ENCODE peak calls at places on chromosomes 3 and 15, in four cellular contexts. One of them, this sample, is unnamed.
A peak's percentile ranks its signal among the peaks of the same experiment; 100 is the strongest.

GRCh38 chr3:40333852-40334251 is 24.3 kb downstream of the EIF1B start:
- DNase-seq in endodermal cell: no peak
- DNase-seq in fibroblast of lung: no peak
- DNase-seq in RWPE1: no peak
- DNase-seq in this sample: no peak

GRCh38 chr3:180802837-180803236 is 109.6 kb upstream of the FXR1 start:
- DNase-seq in endodermal cell: no peak
- DNase-seq in RWPE1: peak; percentile 20
- DNase-seq in fibroblast of lung: peak; percentile 9
- DNase-seq in this sample: no peak

GRCh38 chr3:137854498-137855285 is 90.6 kb downstream of the SOX14 start:
- DNase-seq in fibroblast of lung: no peak
- DNase-seq in endodermal cell: peak; percentile 89
- DNase-seq in RWPE1: no peak
- DNase-seq in this sample: no peak

GRCh38 chr3:145727416-145727930 is 433.5 kb downstream of the PLOD2 start:
- DNase-seq in RWPE1: no peak
- DNase-seq in endodermal cell: no peak
- DNase-seq in fibroblast of lung: no peak
- DNase-seq in this sample: no peak

GRCh38 chr15:95715919-95716318 is 614.6 kb upstream of the NR2F2 start:
- DNase-seq in fibroblast of lung: peak; percentile 33
- DNase-seq in RWPE1: no peak
- DNase-seq in endodermal cell: no peak
- DNase-seq in this sample: no peak

GRCh38 chr3:24963762-24964625 is 464.1 kb upstream of the RARB start:
- DNase-seq in endodermal cell: no peak
- DNase-seq in fibroblast of lung: peak; percentile 29
- DNase-seq in RWPE1: no peak
- DNase-seq in this sample: no peak

GRCh38 chr3:146612015-146612414 is 6.9 kb upstream of the PLSCR5 start:
- DNase-seq in fibroblast of lung: no peak
- DNase-seq in endodermal cell: no peak
- DNase-seq in RWPE1: no peak
- DNase-seq in this sample: no peak

GRCh38 chr3:50278868-50279224 is at the start of gene LSMEM2:
- DNase-seq in RWPE1: no peak
- DNase-seq in endodermal cell: no peak
- DNase-seq in fibroblast of lung: no peak
- DNase-seq in this sample: no peak

GRCh38 chr15:74873036-74873755 is at the start of gene SCAMP2:
- DNase-seq in fibroblast of lung: peak; percentile 96
- DNase-seq in RWPE1: peak; percentile 97
- DNase-seq in endodermal cell: peak; percentile 98
- DNase-seq in this sample: peak; percentile 78

GRCh38 chr15:41631880-41632279 is 28.3 kb upstream of the MGA start:
- DNase-seq in RWPE1: peak; percentile 69
- DNase-seq in endodermal cell: no peak
- DNase-seq in fibroblast of lung: no peak
- DNase-seq in this sample: peak; percentile 50

GRCh38 chr3:114093596-114093995 is 37.1 kb downstream of the QTRT2 start:
- DNase-seq in fibroblast of lung: peak; percentile 85
- DNase-seq in endodermal cell: no peak
- DNase-seq in RWPE1: peak; percentile 56
- DNase-seq in this sample: peak; percentile 65

GRCh38 chr3:193780810-193781472 is 187.9 kb downstream of the OPA1 start:
- DNase-seq in RWPE1: peak; percentile 97
- DNase-seq in endodermal cell: peak; percentile 93
- DNase-seq in fibroblast of lung: peak; percentile 81
- DNase-seq in this sample: peak; percentile 83

GRCh38 chr3:14570089-14570488 is 29.9 kb upstream of the GRIP2 start:
- DNase-seq in fibroblast of lung: no peak
- DNase-seq in RWPE1: no peak
- DNase-seq in endodermal cell: no peak
- DNase-seq in this sample: no peak

GRCh38 chr3:142732066-142732465 is 8.2 kb downstream of the TRPC1 start:
- DNase-seq in RWPE1: no peak
- DNase-seq in endodermal cell: no peak
- DNase-seq in fibroblast of lung: no peak
- DNase-seq in this sample: no peak

GRCh38 chr15:26974120-26974780 is 3.3 kb downstream of the GABRG3 start:
- DNase-seq in RWPE1: peak; percentile 17
- DNase-seq in endodermal cell: peak; percentile 67
- DNase-seq in fibroblast of lung: peak; percentile 48
- DNase-seq in this sample: peak; percentile 12

GRCh38 chr3:81758275-81758674 is 3.2 kb downstream of the GBE1 start:
- DNase-seq in RWPE1: no peak
- DNase-seq in fibroblast of lung: peak; percentile 66
- DNase-seq in endodermal cell: no peak
- DNase-seq in this sample: no peak

GRCh38 chr3:153094386-153094785 is 67.6 kb upstream of the RAP2B start:
- DNase-seq in endodermal cell: no peak
- DNase-seq in RWPE1: no peak
- DNase-seq in fibroblast of lung: peak; percentile 25
- DNase-seq in this sample: no peak

GRCh38 chr3:35664460-35664919 is 25.2 kb downstream of the ARPP21 start:
- DNase-seq in RWPE1: no peak
- DNase-seq in fibroblast of lung: peak; percentile 87
- DNase-seq in endodermal cell: peak; percentile 68
- DNase-seq in this sample: no peak

GRCh38 chr3:121992601-121993560 is 29.2 kb downstream of the ILDR1 start:
- DNase-seq in RWPE1: no peak
- DNase-seq in endodermal cell: peak; percentile 81
- DNase-seq in fibroblast of lung: no peak
- DNase-seq in this sample: no peak

GRCh38 chr3:1082024-1082633 is 10.7 kb upstream of the CNTN6 start:
- DNase-seq in RWPE1: no peak
- DNase-seq in endodermal cell: peak; percentile 80
- DNase-seq in fibroblast of lung: peak; percentile 52
- DNase-seq in this sample: no peak

GRCh38 chr3:12350151-12350813 is 61.4 kb downstream of the PPARG start:
- DNase-seq in fibroblast of lung: peak; percentile 66
- DNase-seq in RWPE1: no peak
- DNase-seq in endodermal cell: no peak
- DNase-seq in this sample: no peak

GRCh38 chr3:137039570-137039969 is 81.8 kb downstream of the IL20RB start:
- DNase-seq in endodermal cell: no peak
- DNase-seq in RWPE1: no peak
- DNase-seq in fibroblast of lung: no peak
- DNase-seq in this sample: peak; percentile 10

GRCh38 chr3:155078959-155079794 is 942 bp upstream of the MME start:
- DNase-seq in fibroblast of lung: no peak
- DNase-seq in RWPE1: peak; percentile 37
- DNase-seq in endodermal cell: peak; percentile 50
- DNase-seq in this sample: no peak

GRCh38 chr3:197541756-197542539 is 13.8 kb downstream of the BDH1 start:
- DNase-seq in fibroblast of lung: peak; percentile 50
- DNase-seq in RWPE1: peak; percentile 28
- DNase-seq in endodermal cell: peak; percentile 92
- DNase-seq in this sample: no peak

GRCh38 chr15:38562278-38562677 is 2.3 kb downstream of the RASGRP1 start:
- DNase-seq in endodermal cell: peak; percentile 66
- DNase-seq in fibroblast of lung: no peak
- DNase-seq in RWPE1: no peak
- DNase-seq in this sample: no peak

GRCh38 chr15:75143738-75144334 is 57.8 kb upstream of the C15orf39 start:
- DNase-seq in RWPE1: no peak
- DNase-seq in endodermal cell: no peak
- DNase-seq in fibroblast of lung: no peak
- DNase-seq in this sample: no peak

GRCh38 chr15:83283813-83284562 is 476 bp downstream of the BNC1 start:
- DNase-seq in fibroblast of lung: peak; percentile 39
- DNase-seq in RWPE1: peak; percentile 44
- DNase-seq in endodermal cell: peak; percentile 70
- DNase-seq in this sample: no peak

GRCh38 chr15:52808996-52809395 is 18.9 kb upstream of the ONECUT1 start:
- DNase-seq in fibroblast of lung: no peak
- DNase-seq in endodermal cell: no peak
- DNase-seq in RWPE1: no peak
- DNase-seq in this sample: no peak

GRCh38 chr15:29456255-29456654 is 186.6 kb upstream of the NSMCE3 start:
- DNase-seq in endodermal cell: no peak
- DNase-seq in fibroblast of lung: no peak
- DNase-seq in RWPE1: no peak
- DNase-seq in this sample: no peak

GRCh38 chr15:85625856-85626255 is 168.9 kb downstream of the KLHL25 start:
- DNase-seq in fibroblast of lung: peak; percentile 94
- DNase-seq in endodermal cell: no peak
- DNase-seq in RWPE1: no peak
- DNase-seq in this sample: no peak

GRCh38 chr15:79919090-79919748 is 22.4 kb upstream of the MTHFS start:
- DNase-seq in RWPE1: no peak
- DNase-seq in endodermal cell: peak; percentile 93
- DNase-seq in fibroblast of lung: no peak
- DNase-seq in this sample: no peak

GRCh38 chr3:112247351-112247750 is 46.7 kb downstream of the SLC9C1 start:
- DNase-seq in endodermal cell: no peak
- DNase-seq in fibroblast of lung: no peak
- DNase-seq in RWPE1: no peak
- DNase-seq in this sample: no peak

GRCh38 chr3:10600159-10601125 is 95.1 kb upstream of the ATP2B2 start:
- DNase-seq in RWPE1: no peak
- DNase-seq in endodermal cell: no peak
- DNase-seq in fibroblast of lung: peak; percentile 50
- DNase-seq in this sample: no peak

GRCh38 chr3:66035763-66036477 is 2.8 kb downstream of the MAGI1 start:
- DNase-seq in endodermal cell: peak; percentile 76
- DNase-seq in RWPE1: no peak
- DNase-seq in fibroblast of lung: peak; percentile 78
- DNase-seq in this sample: no peak

GRCh38 chr3:18751514-18751913 is 326.4 kb upstream of the SATB1 start:
- DNase-seq in fibroblast of lung: no peak
- DNase-seq in endodermal cell: no peak
- DNase-seq in RWPE1: no peak
- DNase-seq in this sample: no peak

GRCh38 chr15:86568378-86568777 is 488.7 kb downstream of the AGBL1 start:
- DNase-seq in fibroblast of lung: no peak
- DNase-seq in RWPE1: no peak
- DNase-seq in endodermal cell: no peak
- DNase-seq in this sample: no peak

GRCh38 chr15:98547255-98547654 is 101.1 kb upstream of the IGF1R start:
- DNase-seq in endodermal cell: no peak
- DNase-seq in fibroblast of lung: no peak
- DNase-seq in RWPE1: no peak
- DNase-seq in this sample: no peak
- H3K27ac ChIP-seq in endodermal cell: no peak overlapping the region
- H3K27ac ChIP-seq in fibroblast of lung: no peak overlapping the region
- H3K27ac ChIP-seq in RWPE1: peak overlapping the region; percentile 84
- H3K27ac ChIP-seq in this sample: no peak overlapping the region

GRCh38 chr15:89024418-89024817 is 63.8 kb upstream of the ABHD2 start:
- DNase-seq in fibroblast of lung: no peak
- DNase-seq in endodermal cell: no peak
- DNase-seq in RWPE1: no peak
- DNase-seq in this sample: no peak
- H3K27ac ChIP-seq in fibroblast of lung: no peak overlapping the region
- H3K27ac ChIP-seq in endodermal cell: no peak overlapping the region
- H3K27ac ChIP-seq in RWPE1: no peak overlapping the region
- H3K27ac ChIP-seq in this sample: no peak overlapping the region

GRCh38 chr15:25890532-25890931 is 27.4 kb upstream of the ATP10A start:
- DNase-seq in endodermal cell: no peak
- DNase-seq in RWPE1: no peak
- DNase-seq in fibroblast of lung: no peak
- DNase-seq in this sample: no peak
- H3K27ac ChIP-seq in endodermal cell: no peak overlapping the region
- H3K27ac ChIP-seq in RWPE1: no peak overlapping the region
- H3K27ac ChIP-seq in fibroblast of lung: no peak overlapping the region
- H3K27ac ChIP-seq in this sample: no peak overlapping the region

GRCh38 chr3:188227442-188227841 is 73.5 kb downstream of the LPP start:
- DNase-seq in endodermal cell: no peak
- DNase-seq in RWPE1: no peak
- DNase-seq in fibroblast of lung: no peak
- DNase-seq in this sample: no peak
- H3K27ac ChIP-seq in endodermal cell: no peak overlapping the region
- H3K27ac ChIP-seq in RWPE1: no peak overlapping the region
- H3K27ac ChIP-seq in fibroblast of lung: no peak overlapping the region
- H3K27ac ChIP-seq in this sample: no peak overlapping the region

GRCh38 chr3:17740703-17741102 is 1.7 kb downstream of the TBC1D5 start:
- DNase-seq in fibroblast of lung: peak; percentile 77
- DNase-seq in RWPE1: peak; percentile 53
- DNase-seq in endodermal cell: no peak
- DNase-seq in this sample: peak; percentile 60
- H3K27ac ChIP-seq in fibroblast of lung: peak overlapping the region; percentile 22
- H3K27ac ChIP-seq in RWPE1: no peak overlapping the region
- H3K27ac ChIP-seq in endodermal cell: peak overlapping the region; percentile 98
- H3K27ac ChIP-seq in this sample: peak overlapping the region; percentile 98

GRCh38 chr15:43872416-43873020 is 45.7 kb downstream of the WDR76 start:
- DNase-seq in fibroblast of lung: peak; percentile 68
- DNase-seq in endodermal cell: peak; percentile 82
- DNase-seq in RWPE1: peak; percentile 49
- DNase-seq in this sample: no peak
- H3K27ac ChIP-seq in fibroblast of lung: no peak overlapping the region
- H3K27ac ChIP-seq in endodermal cell: no peak overlapping the region
- H3K27ac ChIP-seq in RWPE1: no peak overlapping the region
- H3K27ac ChIP-seq in this sample: no peak overlapping the region